ENCODE peak calls at places on chromosomes 3 and 15, in four cellular contexts. T is activated T-cell treated with anti-CD3 and anti-CD28 coated beads for 48 hours, L is GM03348, C is GM12864. R is an unnamed sample.

GRCh38 chr3:51715231-51716058 is 8.6 kb downstream of the GRM2 start:
- DNase-seq in T (no peak), L (no peak), C (no peak), R (no peak)

GRCh38 chr15:91872356-91873132 is 19.0 kb downstream of the SLCO3A1 start:
- DNase-seq in T (no peak), L (no peak), C (no peak), R (no peak)

GRCh38 chr3:112676659-112677234 is 35.8 kb upstream of the CCDC80 start:
- DNase-seq in T (peak), L (peak), C (peak), R (peak)

GRCh38 chr15:71355268-71355667 is 240.0 kb downstream of the THSD4 start:
- DNase-seq in T (no peak), L (no peak), C (no peak), R (no peak)

GRCh38 chr15:71730277-71731144 is 79.8 kb upstream of the NR2E3 start:
- DNase-seq in T (peak), L (peak), C (peak), R (peak)

GRCh38 chr3:11535207-11535960 is 108.3 kb downstream of the VGLL4 start:
- DNase-seq in T (no peak), L (no peak), C (no peak), R (no peak)

GRCh38 chr15:31551323-31551722 is 224.7 kb downstream of the KLF13 start:
- DNase-seq in T (no peak), L (no peak), C (no peak), R (no peak)

GRCh38 chr3:50525191-50525590 is 21.8 kb upstream of the CACNA2D2 start:
- DNase-seq in T (no peak), L (no peak), C (no peak), R (no peak)

GRCh38 chr3:28972921-28973320 is 307.9 kb upstream of the RBMS3 start:
- DNase-seq in T (no peak), L (no peak), C (no peak), R (peak)

GRCh38 chr15:83435202-83435601 is 11.9 kb upstream of the SH3GL3 start:
- DNase-seq in T (no peak), L (no peak), C (no peak), R (no peak)

GRCh38 chr15:80482686-80483085 is 78.5 kb downstream of the ARNT2 start:
- DNase-seq in T (no peak), L (no peak), C (no peak), R (peak)